ENCODE peak calls at places on chromosomes 3 and 15, in six cellular contexts. C, X, S, Y, D and L are unnamed samples.
A peak's percentile ranks its signal among the peaks of the same experiment; 100 is the strongest.

GRCh38 chr3:105534491-105534890 is 167.8 kb downstream of the ALCAM start:
- DNase-seq in S (no peak), D (no peak), C (no peak), Y (no peak), X (no peak), L (no peak)

GRCh38 chr3:46910166-46910760 is 32.7 kb downstream of the PTH1R start:
- DNase-seq in D (no peak), S (no peak), Y (no peak), C (no peak), X (no peak), L (no peak)

GRCh38 chr3:187889601-187890404 is 144.5 kb upstream of the BCL6 start:
- DNase-seq in C (peak; percentile 29), S (no peak), Y (no peak), D (no peak), X (no peak), L (no peak)

GRCh38 chr3:14543446-14543845 is 3.3 kb upstream of the GRIP2 start:
- DNase-seq in C (no peak), D (no peak), S (no peak), X (no peak), Y (no peak), L (no peak)

GRCh38 chr3:69328903-69329302 is 57.0 kb downstream of the FRMD4B start:
- DNase-seq in S (no peak), X (no peak), D (no peak), C (no peak), Y (no peak), L (no peak)

GRCh38 chr3:184129012-184129411 is 6.1 kb upstream of the EIF2B5 start:
- DNase-seq in Y (no peak), D (no peak), S (no peak), C (peak; percentile 53), X (peak; percentile 41), L (no peak)

GRCh38 chr3:4083225-4084015 is 219.7 kb upstream of the SETMAR start:
- DNase-seq in D (no peak), Y (no peak), S (no peak), C (no peak), X (no peak), L (no peak)

GRCh38 chr15:20659265-20659664 is 117.7 kb upstream of the GOLGA6L6 start:
- DNase-seq in S (no peak), X (no peak), Y (no peak), C (no peak), D (no peak), L (no peak)

GRCh38 chr3:88031543-88032148 is 27.2 kb downstream of the CGGBP1 start:
- DNase-seq in Y (no peak), D (no peak), X (peak; percentile 4), C (peak; percentile 39), S (no peak), L (no peak)

GRCh38 chr15:66842710-66843441 is 140.8 kb downstream of the SMAD6 start:
- DNase-seq in C (peak; percentile 73), Y (no peak), D (no peak), S (no peak), X (no peak), L (no peak)

GRCh38 chr15:87736401-87736800 is 520.1 kb downstream of the NTRK3 start:
- DNase-seq in X (no peak), C (peak; percentile 44), S (no peak), D (no peak), Y (no peak), L (no peak)

GRCh38 chr15:25798207-25798931 is 64.8 kb downstream of the ATP10A start:
- DNase-seq in Y (no peak), S (no peak), D (no peak), X (no peak), C (no peak), L (no peak)

GRCh38 chr3:149641011-149641728 is 16.7 kb downstream of the WWTR1 start:
- DNase-seq in Y (no peak), D (no peak), X (no peak), S (no peak), C (no peak), L (no peak)

GRCh38 chr15:81385110-81386076 is 11.4 kb upstream of the TMC3 start:
- DNase-seq in D (no peak), C (no peak), X (peak; percentile 22), S (no peak), Y (no peak), L (no peak)

GRCh38 chr3:187906922-187907321 is 161.7 kb upstream of the BCL6 start:
- DNase-seq in S (no peak), C (no peak), X (no peak), D (no peak), Y (no peak), L (no peak)

GRCh38 chr15:66936864-66937245 is 128.5 kb upstream of the SMAD3 start:
- DNase-seq in S (no peak), C (no peak), D (no peak), Y (no peak), X (no peak), L (no peak)

GRCh38 chr3:25156526-25157075 is 271.5 kb upstream of the RARB start:
- DNase-seq in X (no peak), C (peak; percentile 92), Y (no peak), S (no peak), D (no peak), L (no peak)

GRCh38 chr3:75101329-75102147 is 487.1 kb upstream of the CNTN3 start:
- DNase-seq in Y (no peak), D (no peak), X (no peak), C (no peak), S (no peak), L (no peak)

GRCh38 chr15:39287322-39288195 is 293.3 kb upstream of the THBS1 start:
- DNase-seq in D (no peak), S (no peak), C (no peak), Y (no peak), X (peak; percentile 79), L (no peak)

GRCh38 chr15:70748281-70748747 is 15.0 kb downstream of the UACA start:
- DNase-seq in S (no peak), Y (no peak), X (no peak), D (no peak), C (no peak), L (no peak)

GRCh38 chr15:78875107-78875914 is 2.6 kb downstream of the MORF4L1 start:
- DNase-seq in S (no peak), X (no peak), C (no peak), Y (no peak), D (no peak), L (no peak)

GRCh38 chr3:40770046-40770445 is 245.3 kb downstream of the ZNF621 start:
- DNase-seq in C (no peak), X (no peak), S (no peak), D (no peak), Y (no peak), L (no peak)

GRCh38 chr3:45437388-45437787 is 49.0 kb downstream of the LARS2 start:
- DNase-seq in S (no peak), D (no peak), C (peak; percentile 10), Y (no peak), X (no peak), L (no peak)